ENCODE peak calls at places on chromosomes 1 and 21, in four cellular contexts. I is AG09319, O is GM23338, M is heart left ventricle. F is an unnamed sample.

GRCh38 chr21:46187814-46188213 is 3.6 kb upstream of the SPATC1L start:
- DNase-seq in I (no peak), O (no peak), M (no peak), F (no peak)

GRCh38 chr1:63713627-63714481 is 60.0 kb upstream of the ROR1 start:
- DNase-seq in I (peak; percentile 50), O (no peak), M (no peak), F (peak; percentile 56)

GRCh38 chr1:63874278-63874880 is 100.6 kb downstream of the ROR1 start:
- DNase-seq in I (no peak), O (no peak), M (no peak), F (no peak)

GRCh38 chr1:203299180-203299579 is 6.1 kb upstream of the BTG2 start:
- DNase-seq in I (no peak), O (no peak), M (no peak), F (no peak)

GRCh38 chr1:167401260-167401873 is 117.0 kb downstream of the CD247 start:
- DNase-seq in I (peak; percentile 22), O (peak; percentile 73), M (peak; percentile 27), F (no peak)

GRCh38 chr1:94017155-94017829 is 103.7 kb downstream of the ABCA4 start:
- DNase-seq in I (no peak), O (no peak), M (no peak), F (no peak)

GRCh38 chr1:180213401-180214177 is 16.5 kb upstream of the LHX4 start:
- DNase-seq in I (no peak), O (peak; percentile 73), M (no peak), F (no peak)

GRCh38 chr1:168972887-168973286 is 133.6 kb upstream of the ATP1B1 start:
- DNase-seq in I (no peak), O (no peak), M (no peak), F (no peak)

GRCh38 chr1:68016364-68016763 is 34.1 kb downstream of the DIRAS3 start:
- DNase-seq in I (peak; percentile 65), O (no peak), M (no peak), F (peak; percentile 81)

GRCh38 chr21:37281993-37282392 is 14.9 kb upstream of the VPS26C start:
- DNase-seq in I (no peak), O (peak; percentile 52), M (no peak), F (no peak)

GRCh38 chr1:211783266-211783665 is 47.3 kb downstream of the LPGAT1 start:
- DNase-seq in I (no peak), O (no peak), M (no peak), F (no peak)

GRCh38 chr1:61183471-61184034 is 101.2 kb downstream of the NFIA start:
- DNase-seq in I (no peak), O (no peak), M (peak; percentile 45), F (no peak)

GRCh38 chr1:25754421-25755195 is 45.4 kb upstream of the SELENON start:
- DNase-seq in I (no peak), O (peak; percentile 25), M (no peak), F (no peak)

GRCh38 chr1:158095737-158096335 is 84.9 kb upstream of the CD1D start:
- DNase-seq in I (no peak), O (peak; percentile 85), M (no peak), F (no peak)

GRCh38 chr1:170340259-170340658 is 191.7 kb upstream of the GORAB start:
- DNase-seq in I (no peak), O (no peak), M (no peak), F (no peak)

GRCh38 chr1:160207751-160208150 is 2.6 kb downstream of the PEA15 start:
- DNase-seq in I (no peak), O (no peak), M (no peak), F (no peak)

GRCh38 chr21:26093094-26093493 is 77.5 kb downstream of the APP start:
- DNase-seq in I (no peak), O (no peak), M (no peak), F (no peak)

GRCh38 chr1:56081151-56081550 is 498.2 kb downstream of the PLPP3 start:
- DNase-seq in I (peak; percentile 62), O (no peak), M (peak; percentile 62), F (no peak)

GRCh38 chr21:14737922-14738321 is 191.8 kb upstream of the SAMSN1 start:
- DNase-seq in I (no peak), O (peak; percentile 76), M (no peak), F (no peak)

GRCh38 chr1:157269656-157270375 is 131.6 kb upstream of the ETV3 start:
- DNase-seq in I (no peak), O (no peak), M (no peak), F (no peak)

GRCh38 chr1:192475970-192476369 is 99.6 kb upstream of the RGS1 start:
- DNase-seq in I (no peak), O (no peak), M (peak; percentile 26), F (no peak)

GRCh38 chr1:192475329-192475728 is 100.2 kb upstream of the RGS1 start:
- DNase-seq in I (no peak), O (no peak), M (no peak), F (no peak)

GRCh38 chr1:192476802-192477298 is 98.7 kb upstream of the RGS1 start:
- DNase-seq in I (no peak), O (no peak), M (peak; percentile 53), F (no peak)

GRCh38 chr1:192474080-192474683 is 101.4 kb upstream of the RGS1 start:
- DNase-seq in I (no peak), O (peak; percentile 71), M (no peak), F (no peak)

DNA sequence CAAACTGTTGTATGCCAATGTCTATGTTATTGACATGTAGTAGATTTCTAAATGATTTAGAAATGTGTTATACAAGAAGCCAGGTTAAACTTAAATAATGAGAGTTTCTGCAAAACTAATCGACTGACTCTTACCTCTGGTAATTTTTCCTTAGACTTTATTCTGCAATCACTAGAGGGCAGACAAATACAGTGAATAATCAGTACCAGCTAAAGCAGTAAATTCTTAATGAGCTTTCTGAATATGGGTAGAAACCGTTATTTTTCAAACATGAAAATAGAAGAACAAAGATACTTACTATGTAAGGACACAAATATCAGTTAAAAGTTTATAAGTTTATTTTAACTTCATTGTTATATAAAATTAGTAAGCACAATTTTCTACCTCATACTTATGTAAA is 97.9 kb upstream of the RGS1 start:
- DNase-seq in I (no peak), O (peak; percentile 23), M (no peak), F (peak; percentile 16)
- TF ChIP-seq CTCF in I (peak; percentile 55), O (no peak), M (peak; percentile 65), F (peak; percentile 40)

DNA sequence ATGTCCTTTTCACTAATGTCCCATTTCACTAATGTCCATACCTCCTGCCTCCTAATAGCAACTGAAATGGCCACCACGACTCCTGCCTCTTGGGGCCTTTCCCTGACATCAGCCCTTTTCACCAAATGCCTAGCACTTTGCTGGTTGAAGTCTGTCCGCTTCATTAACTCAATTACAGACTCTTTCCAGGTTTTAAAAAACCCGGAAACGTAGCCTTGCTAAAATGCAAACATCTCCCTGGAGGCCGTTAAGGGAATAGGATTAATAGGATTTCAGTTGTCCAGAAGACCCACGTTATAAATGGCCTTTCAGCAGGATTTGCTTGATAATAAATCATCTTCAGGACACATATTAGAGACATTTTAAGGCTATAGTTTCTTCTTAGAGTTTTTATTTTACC is 25.7 kb upstream of the ERO1B start:
- DNase-seq in I (no peak), O (no peak), M (no peak), F (no peak)
- TF ChIP-seq CTCF in I (no peak), O (no peak), M (no peak), F (no peak)

GRCh38 chr1:28110555-28110954 is 22.1 kb upstream of the EYA3 start:
- DNase-seq in I (no peak), O (no peak), M (no peak), F (no peak)

GRCh38 chr1:28115267-28115666 is 26.9 kb upstream of the EYA3 start:
- DNase-seq in I (no peak), O (no peak), M (no peak), F (no peak)

GRCh38 chr1:28114844-28115243 is 26.4 kb upstream of the EYA3 start:
- DNase-seq in I (no peak), O (no peak), M (no peak), F (no peak)

GRCh38 chr1:28111157-28111556 is 22.7 kb upstream of the EYA3 start:
- DNase-seq in I (no peak), O (no peak), M (no peak), F (no peak)

DNA sequence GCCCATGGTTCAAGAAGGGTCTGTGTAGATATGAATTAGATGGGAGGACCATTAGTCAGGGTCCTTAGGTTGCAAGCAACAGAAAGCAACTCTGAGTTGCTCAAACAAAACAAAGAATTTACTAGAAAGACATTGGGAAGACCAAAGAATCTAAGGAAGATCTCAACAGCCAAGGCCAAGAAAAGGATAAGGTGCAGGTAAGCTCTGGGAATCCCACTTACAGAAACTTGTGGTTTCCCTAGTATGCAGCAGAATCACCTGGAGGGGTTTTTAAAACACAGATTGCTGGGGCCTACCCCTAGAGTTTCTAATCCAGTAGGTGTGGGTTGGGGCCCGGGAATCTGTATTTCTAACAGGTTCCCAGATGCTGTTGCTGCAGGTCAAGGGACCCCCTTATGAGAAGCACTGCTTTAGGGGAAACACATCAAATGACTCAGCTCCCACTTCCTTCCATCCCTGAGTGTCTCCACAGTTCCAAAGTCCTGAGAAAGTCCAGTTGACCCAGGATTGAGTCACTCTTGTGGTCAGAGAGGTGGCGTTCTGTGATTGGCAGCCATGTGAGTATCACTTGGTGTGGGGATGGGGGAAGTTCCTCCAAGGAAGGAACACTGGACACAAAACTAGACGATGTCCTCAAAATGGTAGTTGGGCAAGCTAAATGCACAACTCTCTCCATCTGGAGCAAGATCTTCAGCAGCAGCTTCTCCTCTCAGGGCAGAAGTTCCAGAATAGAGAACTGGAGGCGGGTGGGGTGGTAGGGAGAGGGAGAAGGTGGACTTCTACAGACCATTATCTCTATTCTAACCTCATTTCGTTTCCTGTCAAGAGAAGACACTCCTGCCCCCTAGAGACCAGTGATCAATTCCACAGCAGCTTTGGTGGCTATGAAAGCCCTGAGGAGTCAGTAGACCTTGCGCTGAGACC is 24.2 kb upstream of the EYA3 start:
- DNase-seq in I (no peak), O (peak; percentile 70), M (no peak), F (no peak)
- TF ChIP-seq CTCF in I (no peak), O (peak; percentile 72), M (no peak), F (peak; percentile 38)

GRCh38 chr21:43355925-43356289 is 71.0 kb downstream of the SIK1 start:
- DNase-seq in I (no peak), O (no peak), M (no peak), F (no peak)
- TF ChIP-seq CTCF in I (no peak), O (peak; percentile 18), M (no peak), F (no peak)